ENCODE peak calls at places on chromosomes 16 and 17, in eight cellular contexts. Z is fibroblast of lung; E is body of pancreas; C is heart left ventricle; U is mucosa of descending colon; T is left lung; K is esophagus squamous epithelium; V is CD8-positive, alpha-beta memory T cell. Y is an unnamed sample. For H3K36me3, the result is how much of the 10 kb centered on the place peaks cover.

GRCh38 chr17:38579934-38580333 is 25.8 kb downstream of the SRCIN1 start:
- DNase-seq in Z (no peak), E (peak), C (no peak), U (no peak), T (no peak), K (no peak), V (no peak), Y (no peak)

GRCh38 chr17:18025596-18026407 is 13.2 kb downstream of the ATPAF2 start:
- DNase-seq in Z (no peak), E (no peak), C (no peak), U (no peak), T (no peak), K (no peak), V (peak), Y (no peak)

GRCh38 chr16:71792176-71792575 is 16.5 kb downstream of the AP1G1 start:
- DNase-seq in Z (no peak), E (no peak), C (no peak), U (no peak), T (no peak), K (no peak), V (no peak), Y (no peak)

GRCh38 chr17:17154981-17155380 is 51.2 kb downstream of the PLD6 start:
- DNase-seq in Z (no peak), E (no peak), C (no peak), U (no peak), T (no peak), K (no peak), V (no peak), Y (no peak)

GRCh38 chr16:87172632-87173031 is 144.6 kb downstream of the C16orf95 start:
- DNase-seq in Z (no peak), E (no peak), C (no peak), U (no peak), T (no peak), K (no peak), V (no peak), Y (no peak)

GRCh38 chr17:31696184-31696602 is 162.9 kb downstream of the COPRS start:
- DNase-seq in Z (peak), E (peak), C (peak), U (peak), T (no peak), K (no peak), V (no peak), Y (no peak)

GRCh38 chr17:49979748-49980479 is 10.9 kb downstream of the DLX4 start:
- DNase-seq in Z (no peak), E (no peak), C (no peak), U (no peak), T (no peak), K (no peak), V (no peak), Y (no peak)

GRCh38 chr16:7651803-7652570 is 319.3 kb downstream of the RBFOX1 start:
- DNase-seq in Z (no peak), E (no peak), C (no peak), U (no peak), T (no peak), K (no peak), V (no peak), Y (no peak)

GRCh38 chr16:88289549-88290344 is 93.0 kb upstream of the ZNF469 start:
- DNase-seq in Z (no peak), E (no peak), C (no peak), U (no peak), T (no peak), K (no peak), V (no peak), Y (no peak)

GRCh38 chr17:66091440-66092080 is 100.4 kb downstream of the CEP112 start:
- DNase-seq in Z (no peak), E (no peak), C (no peak), U (no peak), T (no peak), K (no peak), V (no peak), Y (no peak)

GRCh38 chr16:85524630-85525463 is 88.3 kb upstream of the GSE1 start:
- DNase-seq in Z (peak), E (peak), C (no peak), U (no peak), T (peak), K (no peak), V (no peak), Y (no peak)

GRCh38 chr17:44314869-44315661 is 6.7 kb downstream of the RUNDC3A start:
- DNase-seq in Z (no peak), E (peak), C (no peak), U (no peak), T (no peak), K (no peak), V (no peak), Y (no peak)

GRCh38 chr16:4200000-4200780 is 41.7 kb downstream of the SRL start:
- DNase-seq in Z (peak), E (peak), C (peak), U (peak), T (peak), K (no peak), V (no peak), Y (no peak)

GRCh38 chr17:42852351-42852750 is 1.4 kb downstream of the AOC3 start:
- DNase-seq in Z (no peak), E (no peak), C (no peak), U (no peak), T (no peak), K (no peak), V (no peak), Y (no peak)
- H3K4me3 ChIP-seq in Z (no peak), E (no peak), C (peak), U (no peak), T (peak), K (peak), V (no peak), Y (no peak)

DNA sequence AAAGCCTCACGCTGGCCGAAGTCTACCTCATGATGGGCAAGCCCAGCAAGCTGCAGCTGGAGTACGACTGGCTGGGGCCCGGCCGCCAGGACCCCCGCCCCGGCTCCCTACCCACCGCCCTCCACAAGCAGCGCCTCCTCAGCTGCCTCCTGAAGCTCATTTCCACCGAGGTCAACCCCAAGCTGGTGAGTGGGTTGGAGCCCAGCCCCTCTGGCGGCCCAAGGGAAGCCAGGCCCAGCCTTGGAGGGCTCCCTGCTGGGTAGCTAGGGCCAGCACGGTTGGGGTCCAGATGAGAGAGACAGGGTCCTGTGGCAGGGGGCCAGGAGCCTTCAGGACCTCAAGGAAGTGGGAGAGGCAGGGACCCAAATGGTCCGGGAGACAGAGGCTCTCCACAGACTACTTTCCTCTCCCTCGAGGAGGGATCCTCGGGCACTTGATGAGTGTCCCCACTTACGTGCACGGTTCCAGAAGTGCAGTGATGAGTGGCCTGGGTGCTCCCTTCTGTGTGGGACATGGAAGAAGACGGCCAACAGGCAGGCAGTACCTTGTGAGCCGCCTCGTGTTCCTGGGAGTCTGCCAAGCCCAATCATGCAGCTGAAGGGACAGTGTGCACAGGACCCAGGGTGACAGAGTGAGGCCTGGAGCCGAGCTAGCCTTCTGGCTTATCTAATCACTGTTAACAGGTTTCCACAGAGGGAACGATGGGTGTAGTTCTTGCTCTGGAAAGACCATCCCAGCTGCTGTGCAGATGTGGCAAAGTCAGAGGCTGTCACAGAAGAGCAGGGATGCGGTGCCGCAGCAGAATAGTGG is 21.1 kb upstream of the JPT2 start:
- DNase-seq in Z (no peak), E (no peak), C (peak), U (no peak), T (no peak), K (no peak), V (no peak), Y (no peak)
- H3K36me3 ChIP-seq in Z (under half), E (under half), C (under half), U (under half), T (under half), K (under half), V (under half), Y (half or more)

GRCh38 chr17:2137342-2138098 is 82.6 kb downstream of the HIC1 start:
- DNase-seq in Z (peak), E (peak), C (no peak), U (peak), T (no peak), K (no peak), V (no peak), Y (no peak)
- H3K4me3 ChIP-seq in Z (no peak), E (no peak), C (no peak), U (no peak), T (no peak), K (no peak), V (no peak), Y (no peak)

DNA sequence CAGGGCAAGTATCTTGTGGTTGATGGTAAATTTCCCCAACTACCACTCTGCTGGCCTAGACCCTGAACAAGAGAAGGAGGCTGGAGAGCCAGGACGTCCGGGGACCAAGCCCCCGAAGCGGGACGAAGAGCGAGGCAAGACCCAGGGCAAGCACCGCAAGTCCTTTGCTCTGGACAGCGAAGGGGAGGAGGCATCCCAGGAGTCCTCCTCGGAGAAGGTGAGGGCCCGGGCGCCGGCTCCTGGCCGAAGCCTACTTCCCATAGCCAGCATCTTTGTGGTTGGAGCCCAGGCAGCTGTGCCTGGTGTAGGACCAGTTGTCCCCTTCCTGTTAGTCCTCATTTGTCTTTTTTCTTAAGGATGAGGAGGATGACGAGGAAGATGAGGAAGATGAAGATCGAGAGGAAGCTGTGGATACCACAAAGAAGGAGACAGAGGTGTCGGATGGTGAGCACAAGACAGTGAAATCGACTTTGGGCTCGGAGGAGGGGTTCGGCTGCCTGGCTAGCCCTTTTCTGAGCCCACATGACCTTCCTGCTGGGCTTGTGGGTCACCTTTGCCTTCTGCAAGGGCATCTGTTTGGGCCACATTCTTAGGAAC is 11.8 kb downstream of the SETD1A start:
- DNase-seq in Z (no peak), E (no peak), C (no peak), U (no peak), T (no peak), K (no peak), V (no peak), Y (no peak)
- H3K36me3 ChIP-seq in Z (under half), E (under half), C (under half), U (under half), T (under half), K (under half), V (half or more), Y (half or more)

GRCh38 chr17:12463102-12463501 is 202.6 kb upstream of the MYOCD start:
- DNase-seq in Z (peak), E (no peak), C (no peak), U (no peak), T (no peak), K (no peak), V (no peak), Y (no peak)
- H3K4me3 ChIP-seq in Z (no peak), E (no peak), C (no peak), U (no peak), T (no peak), K (no peak), V (no peak), Y (no peak)

GRCh38 chr16:2775765-2776499 is 1.1 kb downstream of the ELOB start:
- DNase-seq in Z (no peak), E (no peak), C (no peak), U (no peak), T (no peak), K (no peak), V (no peak), Y (no peak)

GRCh38 chr16:2775317-2775716 is 1.8 kb downstream of the ELOB start:
- DNase-seq in Z (no peak), E (no peak), C (no peak), U (no peak), T (no peak), K (no peak), V (no peak), Y (no peak)

GRCh38 chr16:2773188-2773968 is 3.7 kb downstream of the ELOB start:
- DNase-seq in Z (peak), E (peak), C (no peak), U (no peak), T (no peak), K (no peak), V (no peak), Y (no peak)

GRCh38 chr16:2776500-2777139 is 460 bp downstream of the ELOB start:
- DNase-seq in Z (no peak), E (no peak), C (no peak), U (no peak), T (no peak), K (no peak), V (no peak), Y (no peak)

DNA sequence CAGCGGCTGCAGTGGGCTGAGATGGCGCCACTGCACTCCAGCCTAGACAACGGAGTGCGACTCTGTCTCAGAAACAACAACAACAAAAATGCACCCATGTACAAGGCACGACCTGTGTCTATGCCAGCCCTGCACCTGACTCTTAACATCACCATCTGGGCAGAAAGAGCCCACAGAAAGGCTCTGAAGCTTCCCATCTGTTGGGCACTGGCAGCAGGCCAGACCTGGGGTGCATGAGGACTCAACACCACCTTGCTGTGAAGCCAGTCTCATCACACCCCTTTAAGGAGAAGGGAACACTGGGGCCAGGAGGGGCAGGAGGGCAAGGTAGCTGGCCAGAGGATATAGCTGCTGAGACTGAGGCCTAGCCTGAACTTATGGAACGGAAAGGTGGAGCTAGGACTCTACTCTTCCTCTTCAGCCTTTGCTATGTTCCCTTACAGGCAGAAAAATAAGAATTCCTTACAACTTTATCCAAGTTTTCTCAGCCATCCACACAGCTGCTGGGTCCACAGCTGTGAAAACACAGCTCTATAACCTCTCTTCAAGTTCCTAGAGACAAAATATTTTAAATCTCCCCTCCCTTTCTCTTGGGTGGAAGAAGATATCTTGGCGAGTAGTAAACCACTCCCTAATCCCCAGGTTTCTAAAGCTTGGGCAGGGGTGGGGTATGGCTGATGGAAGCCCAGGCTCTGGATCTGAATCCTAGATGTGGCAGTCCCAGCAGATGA is 2.8 kb downstream of the ELOB start:
- DNase-seq in Z (no peak), E (peak), C (no peak), U (no peak), T (no peak), K (no peak), V (no peak), Y (no peak)
- H3K36me3 ChIP-seq in Z (under half), E (under half), C (under half), U (under half), T (under half), K (under half), V (under half), Y (under half)

GRCh38 chr17:75524269-75524970 is 1.1 kb upstream of the LLGL2 start:
- DNase-seq in Z (no peak), E (no peak), C (no peak), U (no peak), T (no peak), K (no peak), V (no peak), Y (no peak)
- H3K4me3 ChIP-seq in Z (no peak), E (peak), C (peak), U (peak), T (peak), K (peak), V (no peak), Y (peak)

GRCh38 chr16:16994831-16995230 is 475.9 kb downstream of the XYLT1 start:
- DNase-seq in Z (no peak), E (no peak), C (no peak), U (no peak), T (no peak), K (no peak), V (no peak), Y (no peak)
- H3K36me3 ChIP-seq in Z (under half), E (under half), C (under half), U (under half), T (under half), K (under half), V (under half), Y (under half)

GRCh38 chr17:58279016-58279671 is 1.6 kb downstream of the MPO start:
- DNase-seq in Z (peak), E (peak), C (peak), U (peak), T (peak), K (no peak), V (no peak), Y (no peak)
- H3K4me3 ChIP-seq in Z (no peak), E (no peak), C (peak), U (no peak), T (peak), K (no peak), V (no peak), Y (no peak)

GRCh38 chr16:50340578-50340977 is 28.2 kb downstream of the BRD7 start:
- DNase-seq in Z (peak), E (no peak), C (no peak), U (no peak), T (no peak), K (no peak), V (no peak), Y (no peak)

GRCh38 chr16:50334106-50334975 is 34.4 kb downstream of the BRD7 start:
- DNase-seq in Z (peak), E (no peak), C (no peak), U (no peak), T (no peak), K (no peak), V (no peak), Y (no peak)

GRCh38 chr16:50335198-50335958 is 33.4 kb downstream of the BRD7 start:
- DNase-seq in Z (peak), E (no peak), C (no peak), U (no peak), T (no peak), K (no peak), V (peak), Y (no peak)

GRCh38 chr16:50338371-50339231 is 30.2 kb downstream of the BRD7 start:
- DNase-seq in Z (no peak), E (no peak), C (no peak), U (no peak), T (no peak), K (no peak), V (no peak), Y (no peak)

GRCh38 chr16:50336884-50337283 is 31.9 kb downstream of the BRD7 start:
- DNase-seq in Z (no peak), E (no peak), C (no peak), U (no peak), T (no peak), K (no peak), V (no peak), Y (no peak)
- H3K36me3 ChIP-seq in Z (under half), E (under half), C (under half), U (under half), T (under half), K (under half), V (under half), Y (under half)

Y was measured in effector memory CD4-positive, alpha-beta T cell.